ENCODE peak calls at places on chromosomes 2 and 18, in eight cellular contexts. One of them, this sample, is unnamed.

GRCh38 chr2:12507295-12507694 is 209.4 kb upstream of the TRIB2 start:
- DNase-seq in T-helper 2 cell: no peak
- DNase-seq in coronary artery: no peak
- DNase-seq in retina: no peak
- DNase-seq in RWPE1: peak
- DNase-seq in AG08395: peak
- DNase-seq in fibroblast of gingiva: peak
- DNase-seq in H54: no peak
- DNase-seq in this sample: no peak

GRCh38 chr2:233323851-233324250 is 16.2 kb downstream of the SAG start:
- DNase-seq in H54: no peak
- DNase-seq in T-helper 2 cell: no peak
- DNase-seq in RWPE1: no peak
- DNase-seq in retina: no peak
- DNase-seq in fibroblast of gingiva: no peak
- DNase-seq in AG08395: no peak
- DNase-seq in coronary artery: no peak
- DNase-seq in this sample: no peak

GRCh38 chr2:172204762-172205161 is 102.1 kb upstream of the DLX2 start:
- DNase-seq in fibroblast of gingiva: no peak
- DNase-seq in coronary artery: no peak
- DNase-seq in retina: peak
- DNase-seq in AG08395: no peak
- DNase-seq in T-helper 2 cell: no peak
- DNase-seq in H54: no peak
- DNase-seq in RWPE1: no peak
- DNase-seq in this sample: no peak

GRCh38 chr2:190996338-190996946 is 17.5 kb downstream of the STAT1 start:
- DNase-seq in coronary artery: no peak
- DNase-seq in retina: no peak
- DNase-seq in H54: no peak
- DNase-seq in T-helper 2 cell: no peak
- DNase-seq in RWPE1: peak
- DNase-seq in fibroblast of gingiva: peak
- DNase-seq in AG08395: peak
- DNase-seq in this sample: peak

GRCh38 chr18:49901862-49902340 is 88.6 kb upstream of the ACAA2 start:
- DNase-seq in coronary artery: no peak
- DNase-seq in AG08395: no peak
- DNase-seq in retina: no peak
- DNase-seq in H54: no peak
- DNase-seq in fibroblast of gingiva: no peak
- DNase-seq in RWPE1: no peak
- DNase-seq in T-helper 2 cell: no peak
- DNase-seq in this sample: no peak

GRCh38 chr2:161077367-161078210 is 82.6 kb upstream of the TANK start:
- DNase-seq in RWPE1: no peak
- DNase-seq in T-helper 2 cell: no peak
- DNase-seq in coronary artery: no peak
- DNase-seq in AG08395: peak
- DNase-seq in retina: no peak
- DNase-seq in fibroblast of gingiva: no peak
- DNase-seq in H54: no peak
- DNase-seq in this sample: no peak

GRCh38 chr2:3601561-3602271 is 6.8 kb downstream of the COLEC11 start:
- DNase-seq in AG08395: no peak
- DNase-seq in RWPE1: no peak
- DNase-seq in coronary artery: no peak
- DNase-seq in T-helper 2 cell: no peak
- DNase-seq in retina: no peak
- DNase-seq in fibroblast of gingiva: no peak
- DNase-seq in H54: no peak
- DNase-seq in this sample: no peak

GRCh38 chr2:86417961-86418360 is 23.2 kb upstream of the KDM3A start:
- DNase-seq in RWPE1: peak
- DNase-seq in AG08395: no peak
- DNase-seq in fibroblast of gingiva: no peak
- DNase-seq in T-helper 2 cell: no peak
- DNase-seq in coronary artery: no peak
- DNase-seq in retina: no peak
- DNase-seq in H54: no peak
- DNase-seq in this sample: no peak

GRCh38 chr2:195636890-195637289 is 20.1 kb upstream of the SLC39A10 start:
- DNase-seq in retina: no peak
- DNase-seq in AG08395: no peak
- DNase-seq in coronary artery: no peak
- DNase-seq in RWPE1: peak
- DNase-seq in fibroblast of gingiva: no peak
- DNase-seq in H54: peak
- DNase-seq in T-helper 2 cell: no peak
- DNase-seq in this sample: no peak

GRCh38 chr2:23414876-23415275 is 29.9 kb downstream of the KLHL29 start:
- DNase-seq in T-helper 2 cell: no peak
- DNase-seq in fibroblast of gingiva: peak
- DNase-seq in H54: no peak
- DNase-seq in RWPE1: no peak
- DNase-seq in coronary artery: no peak
- DNase-seq in AG08395: no peak
- DNase-seq in retina: peak
- DNase-seq in this sample: no peak

GRCh38 chr2:102147935-102148334 is 5.4 kb downstream of the IL1R1 start:
- DNase-seq in retina: no peak
- DNase-seq in AG08395: no peak
- DNase-seq in RWPE1: no peak
- DNase-seq in coronary artery: no peak
- DNase-seq in H54: no peak
- DNase-seq in T-helper 2 cell: no peak
- DNase-seq in fibroblast of gingiva: no peak
- DNase-seq in this sample: no peak

GRCh38 chr18:35436076-35436649 is 59.0 kb upstream of the ZNF396 start:
- DNase-seq in fibroblast of gingiva: peak
- DNase-seq in retina: no peak
- DNase-seq in AG08395: no peak
- DNase-seq in H54: no peak
- DNase-seq in RWPE1: peak
- DNase-seq in T-helper 2 cell: no peak
- DNase-seq in coronary artery: no peak
- DNase-seq in this sample: no peak

GRCh38 chr2:241561811-241562210 is 3.3 kb downstream of the BOK start:
- DNase-seq in fibroblast of gingiva: peak
- DNase-seq in AG08395: peak
- DNase-seq in RWPE1: peak
- DNase-seq in H54: peak
- DNase-seq in coronary artery: no peak
- DNase-seq in retina: no peak
- DNase-seq in T-helper 2 cell: no peak
- DNase-seq in this sample: peak

GRCh38 chr2:238914648-238915015 is 66.7 kb downstream of the TWIST2 start:
- DNase-seq in coronary artery: no peak
- DNase-seq in retina: no peak
- DNase-seq in T-helper 2 cell: no peak
- DNase-seq in RWPE1: peak
- DNase-seq in H54: peak
- DNase-seq in AG08395: peak
- DNase-seq in fibroblast of gingiva: no peak
- DNase-seq in this sample: no peak

GRCh38 chr2:206442854-206443734 is at the start of gene ADAM23:
- DNase-seq in coronary artery: no peak
- DNase-seq in AG08395: peak
- DNase-seq in H54: peak
- DNase-seq in fibroblast of gingiva: peak
- DNase-seq in RWPE1: peak
- DNase-seq in T-helper 2 cell: peak
- DNase-seq in retina: peak
- DNase-seq in this sample: peak

GRCh38 chr2:172582656-172583055 is 26.8 kb downstream of the PDK1 start:
- DNase-seq in RWPE1: no peak
- DNase-seq in fibroblast of gingiva: no peak
- DNase-seq in AG08395: no peak
- DNase-seq in H54: no peak
- DNase-seq in coronary artery: no peak
- DNase-seq in T-helper 2 cell: no peak
- DNase-seq in retina: no peak
- DNase-seq in this sample: no peak

GRCh38 chr2:101803128-101803527 is 105.6 kb downstream of the MAP4K4 start:
- DNase-seq in RWPE1: peak
- DNase-seq in AG08395: no peak
- DNase-seq in fibroblast of gingiva: peak
- DNase-seq in H54: no peak
- DNase-seq in retina: no peak
- DNase-seq in coronary artery: no peak
- DNase-seq in T-helper 2 cell: no peak
- DNase-seq in this sample: no peak

GRCh38 chr2:35508601-35509000 is 847.0 kb upstream of the CRIM1 start:
- DNase-seq in T-helper 2 cell: no peak
- DNase-seq in H54: no peak
- DNase-seq in RWPE1: no peak
- DNase-seq in fibroblast of gingiva: no peak
- DNase-seq in coronary artery: no peak
- DNase-seq in AG08395: no peak
- DNase-seq in retina: no peak
- DNase-seq in this sample: no peak

GRCh38 chr2:195819276-195819675 is 162.2 kb downstream of the SLC39A10 start:
- DNase-seq in retina: no peak
- DNase-seq in RWPE1: no peak
- DNase-seq in H54: no peak
- DNase-seq in T-helper 2 cell: no peak
- DNase-seq in coronary artery: no peak
- DNase-seq in fibroblast of gingiva: no peak
- DNase-seq in AG08395: no peak
- DNase-seq in this sample: no peak

GRCh38 chr18:741931-742512 is 29.6 kb upstream of the ENOSF1 start:
- DNase-seq in fibroblast of gingiva: peak
- DNase-seq in AG08395: peak
- DNase-seq in H54: peak
- DNase-seq in retina: peak
- DNase-seq in T-helper 2 cell: no peak
- DNase-seq in coronary artery: no peak
- DNase-seq in RWPE1: peak
- DNase-seq in this sample: no peak

GRCh38 chr2:95323347-95324155 is 26.4 kb downstream of the KCNIP3 start:
- DNase-seq in H54: peak
- DNase-seq in RWPE1: peak
- DNase-seq in fibroblast of gingiva: peak
- DNase-seq in coronary artery: no peak
- DNase-seq in T-helper 2 cell: no peak
- DNase-seq in AG08395: peak
- DNase-seq in retina: no peak
- DNase-seq in this sample: no peak

GRCh38 chr2:238106698-238107524 is 6.8 kb downstream of the ESPNL start:
- DNase-seq in H54: no peak
- DNase-seq in RWPE1: no peak
- DNase-seq in retina: no peak
- DNase-seq in AG08395: no peak
- DNase-seq in coronary artery: no peak
- DNase-seq in fibroblast of gingiva: no peak
- DNase-seq in T-helper 2 cell: no peak
- DNase-seq in this sample: peak

GRCh38 chr18:37019157-37019571 is 190.2 kb downstream of the KIAA1328 start:
- DNase-seq in AG08395: no peak
- DNase-seq in coronary artery: no peak
- DNase-seq in H54: no peak
- DNase-seq in RWPE1: peak
- DNase-seq in retina: no peak
- DNase-seq in fibroblast of gingiva: peak
- DNase-seq in T-helper 2 cell: no peak
- DNase-seq in this sample: no peak

GRCh38 chr2:216833076-216833475 is 26.8 kb downstream of the TNP1 start:
- DNase-seq in H54: no peak
- DNase-seq in AG08395: no peak
- DNase-seq in coronary artery: no peak
- DNase-seq in retina: no peak
- DNase-seq in RWPE1: no peak
- DNase-seq in T-helper 2 cell: no peak
- DNase-seq in fibroblast of gingiva: no peak
- DNase-seq in this sample: no peak

GRCh38 chr2:38376346-38376682 is 759 bp downstream of the ATL2 start:
- DNase-seq in coronary artery: no peak
- DNase-seq in fibroblast of gingiva: peak
- DNase-seq in RWPE1: peak
- DNase-seq in H54: peak
- DNase-seq in T-helper 2 cell: peak
- DNase-seq in retina: peak
- DNase-seq in AG08395: peak
- DNase-seq in this sample: peak

GRCh38 chr2:26752636-26753035 is 11.4 kb upstream of the SLC35F6 start:
- DNase-seq in H54: no peak
- DNase-seq in coronary artery: no peak
- DNase-seq in retina: peak
- DNase-seq in T-helper 2 cell: no peak
- DNase-seq in RWPE1: no peak
- DNase-seq in AG08395: no peak
- DNase-seq in fibroblast of gingiva: no peak
- DNase-seq in this sample: no peak

GRCh38 chr18:45830917-45831316 is 5.4 kb downstream of the SIGLEC15 start:
- DNase-seq in T-helper 2 cell: no peak
- DNase-seq in retina: no peak
- DNase-seq in H54: no peak
- DNase-seq in fibroblast of gingiva: no peak
- DNase-seq in RWPE1: no peak
- DNase-seq in coronary artery: no peak
- DNase-seq in AG08395: no peak
- DNase-seq in this sample: no peak